ENCODE peak calls at places on chromosomes 13 and 19, in seven cellular contexts. W is A549, H is ovary, R is upper lobe of left lung, Q is H1, J is SK-N-SH, C is K562. T is an unnamed sample.

GRCh38 chr19:3243851-3244700 is 19.6 kb downstream of the CELF5 start:
- DNase-seq in C (peak; percentile 84), R (no peak), Q (peak; percentile 81), J (no peak), W (no peak), H (no peak), T (peak; percentile 27)

GRCh38 chr19:43534811-43535761 is 2.1 kb downstream of the ZNF575 start:
- DNase-seq in W (peak; percentile 59), H (peak; percentile 79), J (peak; percentile 60), Q (peak; percentile 89), C (peak; percentile 54), R (peak; percentile 32), T (peak; percentile 68)

GRCh38 chr13:78625384-78625783 is 22.0 kb upstream of the POU4F1 start:
- DNase-seq in R (no peak), J (no peak), C (no peak), H (no peak), W (no peak), Q (no peak), T (no peak)

GRCh38 chr19:19602136-19602712 is 16.3 kb downstream of the PBX4 start:
- DNase-seq in Q (no peak), H (no peak), R (no peak), C (no peak), W (no peak), J (no peak), T (no peak)

GRCh38 chr19:36528921-36529518 is 949 bp upstream of the ZNF260 start:
- DNase-seq in H (no peak), J (peak; percentile 25), C (peak; percentile 52), R (no peak), Q (peak; percentile 43), W (peak; percentile 49), T (no peak)

GRCh38 chr19:35083678-35084077 is 31.9 kb upstream of the FXYD3 start:
- DNase-seq in W (no peak), Q (no peak), H (no peak), R (no peak), J (no peak), C (no peak), T (no peak)

GRCh38 chr19:3670258-3670795 is 29.9 kb downstream of the PIP5K1C start:
- DNase-seq in R (peak; percentile 38), J (no peak), Q (no peak), H (peak; percentile 90), C (peak; percentile 89), W (no peak), T (peak; percentile 31)

GRCh38 chr13:90447735-90448103 is 899.8 kb upstream of the MIR17HG start:
- DNase-seq in C (no peak), Q (no peak), J (no peak), R (no peak), H (no peak), W (no peak), T (no peak)

GRCh38 chr13:59442946-59443345 is 720.8 kb downstream of the DIAPH3 start:
- DNase-seq in W (no peak), C (no peak), J (no peak), Q (no peak), H (no peak), R (no peak), T (no peak)

GRCh38 chr13:78035500-78035899 is 116.9 kb upstream of the EDNRB start:
- DNase-seq in C (no peak), W (no peak), H (no peak), J (no peak), Q (no peak), R (no peak), T (no peak)

GRCh38 chr13:91228940-91229339 is 118.5 kb upstream of the MIR17HG start:
- DNase-seq in C (no peak), Q (no peak), H (no peak), W (no peak), J (no peak), R (no peak), T (no peak)

GRCh38 chr13:37617162-37617561 is 18.6 kb upstream of the POSTN start:
- DNase-seq in Q (no peak), R (no peak), W (no peak), J (no peak), C (no peak), H (no peak), T (no peak)

GRCh38 chr19:35357867-35358573 is at the start of gene FFAR3:
- DNase-seq in R (peak; percentile 56), H (no peak), C (no peak), J (no peak), Q (peak; percentile 35), W (no peak), T (peak; percentile 75)

GRCh38 chr13:60627071-60627686 is 230.2 kb downstream of the TDRD3 start:
- DNase-seq in R (no peak), H (no peak), Q (peak; percentile 83), W (peak; percentile 6), J (peak; percentile 51), C (peak; percentile 37), T (no peak)

GRCh38 chr13:27960362-27961226 is 8.5 kb downstream of the CDX2 start:
- DNase-seq in Q (peak; percentile 95), C (peak; percentile 43), J (peak; percentile 61), W (peak; percentile 55), H (no peak), R (peak; percentile 64), T (peak; percentile 81)

GRCh38 chr13:52868190-52868589 is 19.8 kb upstream of the PCDH8 start:
- DNase-seq in H (no peak), J (no peak), C (no peak), Q (no peak), W (no peak), R (no peak), T (no peak)

GRCh38 chr13:36190771-36191170 is 23.6 kb downstream of the SOHLH2 start:
- DNase-seq in J (no peak), R (no peak), W (no peak), Q (no peak), H (no peak), C (no peak), T (no peak)

GRCh38 chr19:43747557-43748204 is 7.1 kb downstream of the SMG9 start:
- DNase-seq in C (no peak), J (no peak), W (no peak), H (no peak), R (no peak), Q (no peak), T (no peak)

GRCh38 chr19:14091086-14091884 is 734 bp upstream of the SAMD1 start:
- DNase-seq in R (peak; percentile 81), W (peak; percentile 62), C (peak; percentile 79), H (no peak), J (peak; percentile 93), Q (peak; percentile 76), T (no peak)

GRCh38 chr19:21688464-21688863 is 78.9 kb downstream of the ZNF100 start:
- DNase-seq in H (no peak), J (no peak), Q (no peak), R (no peak), C (no peak), W (no peak), T (no peak)

GRCh38 chr19:3357731-3358391 is 8.5 kb upstream of the NFIC start:
- DNase-seq in W (no peak), C (peak; percentile 66), J (no peak), R (no peak), H (peak; percentile 53), Q (no peak), T (no peak)

GRCh38 chr19:48244289-48244688 is 11.4 kb downstream of the CARD8 start:
- DNase-seq in C (no peak), R (peak; percentile 26), H (no peak), J (no peak), Q (no peak), W (no peak), T (no peak)

GRCh38 chr13:38872693-38873092 is 117.9 kb downstream of the STOML3 start:
- DNase-seq in C (peak; percentile 57), H (peak; percentile 28), R (peak; percentile 35), J (peak; percentile 41), Q (peak; percentile 77), W (peak; percentile 9), T (no peak)

GRCh38 chr13:33817843-33818661 is at the start of gene RFC3:
- DNase-seq in Q (peak; percentile 89), C (peak; percentile 94), R (peak; percentile 90), H (peak; percentile 93), J (peak; percentile 86), W (peak; percentile 60), T (peak; percentile 92)
- TF ChIP-seq EP300 in Q (peak; percentile 12), C (no peak), R (no peak), H (no peak), J (peak; percentile 39), W (no peak), T (no peak)

DNA sequence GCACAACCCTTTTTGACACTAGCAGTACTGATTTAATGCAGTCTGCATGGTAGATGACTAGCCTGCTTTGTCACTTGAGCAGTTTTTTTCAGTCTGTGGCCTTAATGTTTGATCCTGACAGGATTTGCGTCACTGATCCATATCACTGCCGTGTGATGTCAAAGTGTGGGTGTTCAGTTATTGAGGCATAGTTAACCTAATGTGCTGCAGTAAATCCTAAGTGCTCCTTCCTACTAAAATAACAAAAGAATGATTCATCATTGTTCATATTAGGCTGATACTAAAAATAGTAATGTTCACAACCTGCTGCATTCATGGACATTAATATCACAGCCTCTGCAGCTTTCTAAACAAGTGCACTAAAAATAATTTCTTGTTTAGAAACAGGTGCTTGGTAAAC is 121.9 kb upstream of the MLNR start:
- DNase-seq in W (no peak), Q (no peak), C (peak; percentile 30), H (peak; percentile 42), R (peak; percentile 30), J (peak; percentile 4), T (no peak)
- H3K27ac ChIP-seq in W (peak overlapping the region; percentile 44), Q (no peak overlapping the region), C (no peak overlapping the region), H (peak overlapping the region; percentile 32), R (peak overlapping the region; percentile 59), J (peak overlapping the region; percentile 55), T (peak overlapping the region; percentile 56)

GRCh38 chr13:39965309-39965708 is 309.8 kb downstream of the COG6 start:
- DNase-seq in J (no peak), W (no peak), H (no peak), R (no peak), Q (no peak), C (no peak), T (no peak)

GRCh38 chr13:39960206-39960605 is 304.7 kb downstream of the COG6 start:
- DNase-seq in R (no peak), W (no peak), C (no peak), J (no peak), Q (no peak), H (no peak), T (no peak)

GRCh38 chr13:39967199-39967959 is 311.9 kb downstream of the COG6 start:
- DNase-seq in Q (no peak), W (no peak), C (no peak), H (no peak), J (no peak), R (no peak), T (no peak)

GRCh38 chr13:39961036-39961435 is 305.6 kb downstream of the COG6 start:
- DNase-seq in Q (no peak), H (no peak), J (no peak), C (no peak), R (no peak), W (no peak), T (no peak)

DNA sequence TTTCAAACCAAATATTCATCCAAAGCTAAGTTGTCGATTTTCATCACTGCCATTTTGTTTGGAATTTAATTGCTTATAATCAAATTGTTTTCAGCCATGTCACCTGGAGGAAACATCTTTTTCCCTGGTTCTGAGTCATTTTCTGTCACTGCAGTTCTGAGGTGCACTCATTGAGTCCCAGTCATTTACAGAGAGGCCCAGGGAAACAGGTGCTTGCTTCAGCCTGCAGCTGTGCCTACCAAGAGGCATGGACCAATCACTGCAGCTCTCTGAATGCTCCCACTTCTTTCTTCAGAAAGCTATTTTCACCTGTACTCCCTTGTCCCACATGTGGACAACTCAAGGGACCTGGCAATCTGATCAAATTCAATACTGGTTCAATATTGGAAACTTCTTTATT is 308.1 kb downstream of the COG6 start:
- DNase-seq in Q (no peak), J (no peak), C (no peak), W (no peak), H (no peak), R (no peak), T (no peak)
- TF ChIP-seq EP300 in Q (no peak), J (no peak), C (no peak), W (no peak), H (no peak), R (no peak), T (no peak)

GRCh38 chr13:99383511-99383921 is 76.3 kb upstream of the GPR183 start:
- DNase-seq in W (no peak), J (no peak), R (no peak), C (no peak), H (no peak), Q (peak; percentile 43), T (no peak)
- H3K27ac ChIP-seq in W (no peak overlapping the region), J (no peak overlapping the region), R (no peak overlapping the region), C (no peak overlapping the region), H (no peak overlapping the region), Q (peak overlapping the region; percentile 2), T (no peak overlapping the region)

T was measured in stomach.